ENCODE peak calls at places on chromosomes 11 and 22, in eight cellular contexts. E is AG09319, H is left cardiac atrium, C is psoas muscle, U is GM12891, A is AG04450, S is neural crest cell, G is endothelial cell. V is an unnamed sample.

GRCh38 chr11:37952035-37952434 is 1354.0 kb upstream of the RAG2 start:
- DNase-seq in A (no peak), H (no peak), E (no peak), G (no peak), C (no peak), S (no peak), U (no peak), V (no peak)

GRCh38 chr11:11510939-11511338 is 110.9 kb downstream of the GALNT18 start:
- DNase-seq in H (peak; percentile 48), S (no peak), C (peak; percentile 75), A (no peak), E (no peak), G (no peak), U (no peak), V (peak; percentile 41)

GRCh38 chr11:75577198-75577597 is 15.1 kb downstream of the SERPINH1 start:
- DNase-seq in H (peak; percentile 66), G (peak; percentile 50), A (no peak), U (no peak), S (peak; percentile 52), C (peak; percentile 74), E (no peak), V (no peak)

GRCh38 chr11:120784566-120785251 is 239.2 kb upstream of the TBCEL start:
- DNase-seq in H (no peak), A (no peak), C (no peak), U (no peak), S (no peak), E (no peak), G (no peak), V (no peak)

GRCh38 chr11:20131744-20132666 is 28.3 kb downstream of the DBX1 start:
- DNase-seq in G (peak; percentile 67), S (peak; percentile 67), A (peak; percentile 23), C (peak; percentile 60), E (peak; percentile 30), U (peak; percentile 34), H (peak; percentile 63), V (peak; percentile 57)

GRCh38 chr11:60915250-60915914 is 1.4 kb downstream of the TMEM109 start:
- DNase-seq in H (peak; percentile 72), U (peak; percentile 57), A (no peak), C (peak; percentile 81), G (peak; percentile 59), S (no peak), E (no peak), V (peak; percentile 91)

GRCh38 chr22:25759825-25760231 is 17.8 kb downstream of the MYO18B start:
- DNase-seq in C (peak; percentile 67), S (no peak), H (peak; percentile 64), G (no peak), E (peak; percentile 70), A (peak; percentile 61), U (no peak), V (no peak)

GRCh38 chr11:110501428-110501827 is 71.7 kb downstream of the FDX1 start:
- DNase-seq in C (no peak), A (no peak), E (no peak), U (no peak), G (no peak), H (no peak), S (no peak), V (no peak)

GRCh38 chr11:12863605-12864121 is 145.5 kb upstream of the RASSF10 start:
- DNase-seq in A (no peak), S (no peak), G (no peak), E (no peak), H (peak; percentile 38), U (no peak), C (no peak), V (peak; percentile 57)